ENCODE peak calls at places on chromosomes 12 and 14, in four cellular contexts. H is GM23338, G is kidney tubule cell, Q is ureter. A is an unnamed sample.

GRCh38 chr12:26276709-26277108 is 81.3 kb downstream of the SSPN start:
- DNase-seq in H (no peak), Q (no peak), G (peak), A (no peak)

GRCh38 chr14:70856851-70857498 is 47.7 kb upstream of the MAP3K9 start:
- DNase-seq in Q (no peak), H (no peak), G (peak), A (no peak)

GRCh38 chr12:47870175-47870781 is 34.5 kb downstream of the VDR start:
- DNase-seq in Q (peak), G (peak), H (peak), A (peak)

GRCh38 chr12:48681416-48681737 is 661 bp downstream of the KANSL2 start:
- DNase-seq in Q (no peak), H (no peak), G (peak), A (peak)

GRCh38 chr14:100671386-100671901 is 55.2 kb upstream of the DLK1 start:
- DNase-seq in H (no peak), G (no peak), Q (no peak), A (no peak)

GRCh38 chr14:102213470-102213869 is 73.8 kb downstream of the WDR20 start:
- DNase-seq in H (no peak), G (no peak), Q (no peak), A (peak)

GRCh38 chr14:73233564-73233963 is 3.7 kb upstream of the PAPLN start:
- DNase-seq in H (no peak), Q (no peak), G (no peak), A (no peak)

GRCh38 chr12:19130224-19131019 is 889 bp downstream of the PLEKHA5 start:
- DNase-seq in G (peak), H (peak), Q (peak), A (peak)

GRCh38 chr14:32509632-32510187 is 180.6 kb downstream of the AKAP6 start:
- DNase-seq in H (no peak), Q (peak), G (peak), A (no peak)

GRCh38 chr12:3526776-3527175 is 35.8 kb downstream of the PRMT8 start:
- DNase-seq in G (no peak), Q (no peak), H (no peak), A (no peak)

GRCh38 chr14:82180057-82180620 is 646.5 kb upstream of the SEL1L start:
- DNase-seq in G (no peak), H (no peak), Q (no peak), A (no peak)

GRCh38 chr14:99035268-99035667 is 236.7 kb downstream of the BCL11B start:
- DNase-seq in H (no peak), G (peak), Q (no peak), A (peak)

GRCh38 chr12:76006028-76006916 is 25.3 kb downstream of the PHLDA1 start:
- DNase-seq in Q (no peak), H (no peak), G (no peak), A (peak)

GRCh38 chr14:24303988-24304387 is 3.8 kb downstream of the CIDEB start:
- DNase-seq in H (no peak), Q (no peak), G (no peak), A (no peak)

GRCh38 chr12:8499616-8500015 is 13.7 kb upstream of the CLEC4D start:
- DNase-seq in H (peak), G (peak), Q (no peak), A (no peak)

GRCh38 chr14:68576031-68576430 is 216.8 kb downstream of the ZFP36L1 start:
- DNase-seq in H (no peak), G (peak), Q (no peak), A (no peak)

GRCh38 chr12:87427770-87428169 is 601.4 kb downstream of the C12orf50 start:
- DNase-seq in G (no peak), Q (no peak), H (no peak), A (no peak)

GRCh38 chr12:4168041-4168440 is 105.5 kb upstream of the CCND2 start:
- DNase-seq in Q (no peak), G (peak), H (peak), A (no peak)

GRCh38 chr12:57419495-57419894 is 11.3 kb downstream of the R3HDM2 start:
- DNase-seq in H (no peak), Q (no peak), G (no peak), A (no peak)

GRCh38 chr14:63770187-63770807 is 42.4 kb upstream of the SGPP1 start:
- DNase-seq in Q (no peak), H (peak), G (peak), A (peak)

GRCh38 chr12:93453633-93454032 is 11.9 kb upstream of the UBE2N start:
- DNase-seq in H (peak), G (peak), Q (no peak), A (no peak)

GRCh38 chr14:21047378-21047781 is 5.2 kb downstream of the RNASE7 start:
- DNase-seq in G (no peak), H (no peak), Q (no peak), A (no peak)

GRCh38 chr12:57173089-57173488 is 25.7 kb upstream of the LRP1-AS start:
- DNase-seq in Q (no peak), G (peak), H (peak), A (peak)

GRCh38 chr12:54980341-54980740 is 4.2 kb downstream of the TESPA1 start:
- DNase-seq in G (no peak), Q (no peak), H (no peak), A (no peak)

GRCh38 chr14:105303949-105304348 is 3.1 kb upstream of the BRF1 start:
- DNase-seq in G (no peak), H (no peak), Q (no peak), A (no peak)

A was measured in H7.